ENCODE peak calls at places on chromosomes 3 and 15, in eight cellular contexts. One of them, this sample, is unnamed.

GRCh38 chr15:40875996-40876740 is 2.1 kb upstream of the RHOV start:
- DNase-seq in choroid plexus epithelial cell: peak; percentile 16
- DNase-seq in left ventricle myocardium inferior: no peak
- DNase-seq in amygdala: no peak
- DNase-seq in KBM-7: no peak
- DNase-seq in nucleus accumbens: no peak
- DNase-seq in iris pigment epithelial cell: peak; percentile 26
- DNase-seq in LNCaP clone FGC: no peak
- DNase-seq in this sample: no peak

GRCh38 chr3:47019201-47019600 is 39.7 kb downstream of the NBEAL2 start:
- DNase-seq in choroid plexus epithelial cell: no peak
- DNase-seq in left ventricle myocardium inferior: no peak
- DNase-seq in amygdala: no peak
- DNase-seq in KBM-7: no peak
- DNase-seq in nucleus accumbens: no peak
- DNase-seq in iris pigment epithelial cell: no peak
- DNase-seq in LNCaP clone FGC: no peak
- DNase-seq in this sample: no peak

GRCh38 chr3:174862101-174862500 is 3.0 kb downstream of the NAALADL2 start:
- DNase-seq in choroid plexus epithelial cell: peak; percentile 41
- DNase-seq in left ventricle myocardium inferior: no peak
- DNase-seq in amygdala: no peak
- DNase-seq in KBM-7: no peak
- DNase-seq in nucleus accumbens: no peak
- DNase-seq in iris pigment epithelial cell: peak; percentile 24
- DNase-seq in LNCaP clone FGC: peak; percentile 91
- DNase-seq in this sample: no peak

GRCh38 chr15:99651023-99651807 is 82.0 kb downstream of the LYSMD4 start:
- DNase-seq in choroid plexus epithelial cell: peak; percentile 43
- DNase-seq in left ventricle myocardium inferior: no peak
- DNase-seq in amygdala: no peak
- DNase-seq in KBM-7: no peak
- DNase-seq in nucleus accumbens: peak; percentile 19
- DNase-seq in iris pigment epithelial cell: peak; percentile 57
- DNase-seq in LNCaP clone FGC: no peak
- DNase-seq in this sample: peak; percentile 52

GRCh38 chr3:71488391-71488809 is 95.1 kb downstream of the FOXP1 start:
- DNase-seq in choroid plexus epithelial cell: peak; percentile 19
- DNase-seq in left ventricle myocardium inferior: no peak
- DNase-seq in amygdala: no peak
- DNase-seq in KBM-7: no peak
- DNase-seq in nucleus accumbens: no peak
- DNase-seq in iris pigment epithelial cell: no peak
- DNase-seq in LNCaP clone FGC: no peak
- DNase-seq in this sample: no peak

GRCh38 chr3:129690406-129690805 is 83.9 kb upstream of the PLXND1 start:
- DNase-seq in choroid plexus epithelial cell: peak; percentile 85
- DNase-seq in left ventricle myocardium inferior: no peak
- DNase-seq in amygdala: no peak
- DNase-seq in KBM-7: peak; percentile 82
- DNase-seq in nucleus accumbens: no peak
- DNase-seq in iris pigment epithelial cell: peak; percentile 76
- DNase-seq in LNCaP clone FGC: peak; percentile 56
- DNase-seq in this sample: peak; percentile 77

GRCh38 chr3:158105710-158106438 is at the start of gene SHOX2:
- DNase-seq in choroid plexus epithelial cell: peak; percentile 46
- DNase-seq in left ventricle myocardium inferior: no peak
- DNase-seq in amygdala: no peak
- DNase-seq in KBM-7: peak; percentile 77
- DNase-seq in nucleus accumbens: no peak
- DNase-seq in iris pigment epithelial cell: peak; percentile 39
- DNase-seq in LNCaP clone FGC: no peak
- DNase-seq in this sample: peak; percentile 53

GRCh38 chr3:25156526-25157075 is 271.5 kb upstream of the RARB start:
- DNase-seq in choroid plexus epithelial cell: peak; percentile 92
- DNase-seq in left ventricle myocardium inferior: no peak
- DNase-seq in amygdala: no peak
- DNase-seq in KBM-7: no peak
- DNase-seq in nucleus accumbens: no peak
- DNase-seq in iris pigment epithelial cell: peak; percentile 92
- DNase-seq in LNCaP clone FGC: no peak
- DNase-seq in this sample: peak; percentile 65

GRCh38 chr3:125203731-125204130 is 8.8 kb downstream of the SLC12A8 start:
- DNase-seq in choroid plexus epithelial cell: no peak
- DNase-seq in left ventricle myocardium inferior: no peak
- DNase-seq in amygdala: no peak
- DNase-seq in KBM-7: no peak
- DNase-seq in nucleus accumbens: no peak
- DNase-seq in iris pigment epithelial cell: no peak
- DNase-seq in LNCaP clone FGC: no peak
- DNase-seq in this sample: no peak

GRCh38 chr3:158863247-158863646 is 61.4 kb downstream of the MFSD1 start:
- DNase-seq in choroid plexus epithelial cell: no peak
- DNase-seq in left ventricle myocardium inferior: no peak
- DNase-seq in amygdala: no peak
- DNase-seq in KBM-7: no peak
- DNase-seq in nucleus accumbens: no peak
- DNase-seq in iris pigment epithelial cell: no peak
- DNase-seq in LNCaP clone FGC: no peak
- DNase-seq in this sample: no peak

GRCh38 chr3:50374363-50375108 is 15.2 kb upstream of the TMEM115 start:
- DNase-seq in choroid plexus epithelial cell: no peak
- DNase-seq in left ventricle myocardium inferior: no peak
- DNase-seq in amygdala: no peak
- DNase-seq in KBM-7: no peak
- DNase-seq in nucleus accumbens: no peak
- DNase-seq in iris pigment epithelial cell: no peak
- DNase-seq in LNCaP clone FGC: no peak
- DNase-seq in this sample: no peak

GRCh38 chr3:186619787-186620212 is 6.9 kb downstream of the AHSG start:
- DNase-seq in choroid plexus epithelial cell: no peak
- DNase-seq in left ventricle myocardium inferior: no peak
- DNase-seq in amygdala: no peak
- DNase-seq in KBM-7: no peak
- DNase-seq in nucleus accumbens: no peak
- DNase-seq in iris pigment epithelial cell: no peak
- DNase-seq in LNCaP clone FGC: no peak
- DNase-seq in this sample: no peak

GRCh38 chr15:41804361-41804760 is 23.5 kb upstream of the JMJD7 start:
- DNase-seq in choroid plexus epithelial cell: no peak
- DNase-seq in left ventricle myocardium inferior: no peak
- DNase-seq in amygdala: no peak
- DNase-seq in KBM-7: no peak
- DNase-seq in nucleus accumbens: no peak
- DNase-seq in iris pigment epithelial cell: no peak
- DNase-seq in LNCaP clone FGC: no peak
- DNase-seq in this sample: no peak

GRCh38 chr15:41493205-41493901 is at the start of gene ITPKA:
- DNase-seq in choroid plexus epithelial cell: peak; percentile 49
- DNase-seq in left ventricle myocardium inferior: peak; percentile 77
- DNase-seq in amygdala: no peak
- DNase-seq in KBM-7: peak; percentile 88
- DNase-seq in nucleus accumbens: no peak
- DNase-seq in iris pigment epithelial cell: peak; percentile 67
- DNase-seq in LNCaP clone FGC: no peak
- DNase-seq in this sample: peak; percentile 67